ENCODE peak calls at places on chromosomes 16 and 17, in four cellular contexts. I is lower leg skin, Q is transverse colon, P is IMR-90. D is an unnamed sample.

GRCh38 chr17:27226611-27227234 is 67.2 kb upstream of the WSB1 start:
- DNase-seq in P (peak), I (no peak), Q (no peak), D (no peak)

GRCh38 chr17:34990921-34991365 is 10.6 kb downstream of the LIG3 start:
- DNase-seq in I (no peak), Q (peak), P (peak), D (no peak)

GRCh38 chr17:59899099-59899498 is 6.2 kb downstream of the RPS6KB1 start:
- DNase-seq in P (no peak), I (no peak), Q (no peak), D (peak)

GRCh38 chr16:66129196-66129595 is 237.3 kb upstream of the CDH5 start:
- DNase-seq in P (no peak), I (no peak), Q (no peak), D (no peak)

GRCh38 chr16:11914210-11914758 is 1.5 kb downstream of the GSPT1 start:
- DNase-seq in Q (no peak), P (no peak), I (no peak), D (peak)

GRCh38 chr16:24689128-24689527 is 40.3 kb upstream of the TNRC6A start:
- DNase-seq in P (peak), Q (no peak), I (no peak), D (peak)

GRCh38 chr16:87560428-87561199 is 41.7 kb upstream of the JPH3 start:
- DNase-seq in Q (peak), I (no peak), P (no peak), D (peak)

GRCh38 chr17:15185625-15185991 is 79.5 kb downstream of the PMP22 start:
- DNase-seq in I (no peak), Q (peak), P (peak), D (peak)

GRCh38 chr16:22671301-22672076 is 142.5 kb upstream of the HS3ST2 start:
- DNase-seq in P (peak), Q (no peak), I (peak), D (no peak)

GRCh38 chr17:82238562-82239201 is 9.8 kb downstream of the SLC16A3 start:
- DNase-seq in Q (peak), P (peak), I (peak), D (peak)

GRCh38 chr17:56822725-56823124 is 11.0 kb downstream of the C17orf67 start:
- DNase-seq in I (no peak), P (no peak), Q (no peak), D (no peak)

GRCh38 chr16:83137326-83137770 is 510.6 kb downstream of the CDH13 start:
- DNase-seq in P (peak), Q (peak), I (no peak), D (no peak)

GRCh38 chr17:45104029-45104428 is 28.3 kb downstream of the PLCD3 start:
- DNase-seq in P (no peak), I (no peak), Q (no peak), D (no peak)

GRCh38 chr17:1776328-1776727 is 14.5 kb downstream of the SERPINF1 start:
- DNase-seq in Q (no peak), P (no peak), I (no peak), D (no peak)

GRCh38 chr17:31058958-31059357 is 35.8 kb upstream of the NF1 start:
- DNase-seq in I (no peak), P (no peak), Q (no peak), D (no peak)

DNA sequence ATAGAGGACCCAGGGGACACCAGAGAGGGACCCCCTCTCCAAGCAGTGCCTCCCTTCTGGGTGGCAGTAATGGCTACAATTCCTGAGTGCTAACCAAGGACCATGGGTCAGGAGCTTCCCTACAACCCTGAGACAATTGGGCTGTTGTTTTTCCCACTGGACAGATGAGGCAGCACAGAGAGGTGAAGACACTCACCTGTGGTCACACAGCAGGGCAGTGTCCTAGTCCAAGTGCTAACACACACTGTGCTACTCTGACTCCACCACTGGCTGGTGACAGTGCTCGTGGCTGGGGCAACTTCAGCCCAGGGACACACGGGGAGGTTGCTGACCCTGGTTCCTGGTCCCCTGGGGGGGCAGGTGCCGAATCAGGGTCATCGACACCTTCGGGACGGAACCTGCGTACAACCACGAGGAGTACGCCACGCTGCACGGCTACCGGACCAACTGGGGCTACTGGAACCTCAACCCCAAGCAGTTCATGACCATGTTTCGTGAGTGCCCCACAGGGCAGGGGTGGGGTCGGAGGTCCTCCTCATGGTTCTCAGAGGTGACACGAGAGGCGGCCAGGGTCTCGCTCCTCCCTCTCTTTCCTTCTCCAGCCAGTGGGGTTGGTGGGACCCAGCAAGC is 58.1 kb downstream of the MGAT5B start:
- DNase-seq in Q (no peak), P (no peak), I (no peak), D (no peak)
- TF ChIP-seq POLR2A in Q (no peak), P (no peak), I (no peak), D (no peak)

DNA sequence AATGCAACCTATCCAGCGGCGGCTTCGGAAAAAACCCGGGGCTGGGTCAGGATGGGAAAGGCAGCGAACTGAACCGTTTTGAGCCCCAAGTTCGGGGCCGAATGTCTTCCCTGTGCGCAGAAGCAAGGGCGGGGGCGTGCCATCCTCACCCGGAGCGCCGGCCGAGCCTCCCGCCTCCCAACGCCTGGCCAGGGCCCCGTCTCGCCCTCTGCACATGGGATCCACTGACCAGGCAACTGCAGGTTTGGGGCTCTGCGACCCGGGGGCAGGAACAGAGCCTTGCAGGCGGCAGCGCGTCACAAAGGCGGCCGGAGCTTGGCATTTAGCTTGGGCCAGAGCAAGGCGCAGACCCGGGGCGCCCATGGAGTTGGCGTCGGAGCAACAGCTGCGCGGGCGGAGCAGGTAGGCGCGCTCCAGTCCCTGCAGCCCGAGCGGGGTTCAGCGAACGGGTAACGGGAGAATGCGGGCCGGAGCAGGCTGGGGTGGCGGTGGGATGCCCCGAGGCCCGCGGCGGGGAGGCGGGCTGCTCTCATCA is at the start of gene FBXO39:
- DNase-seq in Q (no peak), P (no peak), I (no peak), D (no peak)
- TF ChIP-seq POLR2A in Q (no peak), P (no peak), I (no peak), D (no peak)

GRCh38 chr16:2904100-2904921 is 7.4 kb upstream of the FLYWCH1 start:
- DNase-seq in I (peak), P (peak), Q (peak), D (peak)
- TF ChIP-seq POLR2A in I (no peak), P (no peak), Q (peak), D (peak)

DNA sequence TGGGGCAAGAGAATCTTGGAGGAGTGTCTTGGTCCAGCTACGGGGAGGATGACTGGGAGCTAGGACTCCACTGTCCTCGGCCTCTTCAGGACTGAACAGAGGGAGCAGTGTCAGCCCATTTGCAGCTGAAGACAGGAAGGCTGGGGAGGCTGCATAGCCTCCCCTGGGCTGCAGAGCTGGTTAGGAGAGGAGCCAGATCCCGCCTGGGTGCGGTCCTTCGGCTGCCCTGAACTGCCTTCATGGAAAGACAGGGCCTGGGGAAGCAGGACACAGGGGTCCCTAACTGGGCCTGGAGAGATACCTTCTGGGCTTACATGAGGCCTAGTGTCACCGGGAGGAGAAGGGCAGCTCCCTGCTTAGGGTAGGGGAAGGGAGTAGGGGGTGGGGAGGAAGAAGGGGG is 26.6 kb downstream of the UNC13D start:
- DNase-seq in I (no peak), Q (no peak), P (no peak), D (no peak)
- TF ChIP-seq POLR2A in I (no peak), Q (no peak), P (no peak), D (no peak)

D was measured in erythroblast.